ENCODE peak calls at places on chromosome X, in ten cellular contexts. D is BE2C; C is RWPE2; Q is upper lobe of left lung; U is H9; S is body of pancreas; W is upper lobe of right lung; N is ovary; J is CD4-positive, CD25-positive, alpha-beta regulatory T cell; A is uterus. X is an unnamed sample.

GRCh38 chrX:40310016-40310415 is 212.3 kb upstream of the BCOR start:
- DNase-seq in U (no peak), D (no peak), N (peak; percentile 26), C (no peak), S (no peak), A (no peak), Q (no peak), J (no peak), W (no peak), X (peak; percentile 30)

GRCh38 chrX:13533726-13534125 is 35.7 kb upstream of the EGFL6 start:
- DNase-seq in D (no peak), N (no peak), S (no peak), W (no peak), Q (no peak), U (no peak), J (no peak), A (no peak), C (no peak), X (no peak)

GRCh38 chrX:77447339-77448149 is at the start of gene FGF16:
- DNase-seq in N (no peak), S (no peak), W (peak; percentile 44), D (no peak), C (no peak), A (no peak), U (peak; percentile 37), J (peak; percentile 19), Q (no peak), X (peak; percentile 45)

GRCh38 chrX:116435597-116435996 is 809 bp upstream of the SLC6A14 start:
- DNase-seq in S (no peak), C (no peak), N (no peak), Q (no peak), A (no peak), J (no peak), U (no peak), D (no peak), W (no peak), X (no peak)

GRCh38 chrX:17032351-17032750 is 85.9 kb downstream of the REPS2 start:
- DNase-seq in A (peak; percentile 31), W (no peak), U (no peak), N (no peak), C (no peak), S (peak; percentile 73), J (no peak), Q (peak; percentile 49), D (no peak), X (no peak)

GRCh38 chrX:76253432-76253831 is 80.6 kb downstream of the PBDC1 start:
- DNase-seq in U (peak; percentile 38), A (peak; percentile 20), W (no peak), N (peak; percentile 18), C (no peak), S (peak; percentile 23), Q (no peak), J (peak; percentile 61), D (peak; percentile 20), X (peak; percentile 24)

GRCh38 chrX:133796282-133796681 is 189.1 kb downstream of the GPC3 start:
- DNase-seq in S (no peak), A (no peak), J (no peak), U (no peak), C (no peak), Q (no peak), N (no peak), W (no peak), D (no peak), X (no peak)

GRCh38 chrX:74420194-74421035 is 878 bp upstream of the SLC16A2 start:
- DNase-seq in A (peak; percentile 83), D (peak; percentile 35), U (peak; percentile 76), C (peak; percentile 68), S (peak; percentile 73), Q (peak; percentile 63), N (peak; percentile 81), W (peak; percentile 79), J (no peak), X (peak; percentile 78)

DNA sequence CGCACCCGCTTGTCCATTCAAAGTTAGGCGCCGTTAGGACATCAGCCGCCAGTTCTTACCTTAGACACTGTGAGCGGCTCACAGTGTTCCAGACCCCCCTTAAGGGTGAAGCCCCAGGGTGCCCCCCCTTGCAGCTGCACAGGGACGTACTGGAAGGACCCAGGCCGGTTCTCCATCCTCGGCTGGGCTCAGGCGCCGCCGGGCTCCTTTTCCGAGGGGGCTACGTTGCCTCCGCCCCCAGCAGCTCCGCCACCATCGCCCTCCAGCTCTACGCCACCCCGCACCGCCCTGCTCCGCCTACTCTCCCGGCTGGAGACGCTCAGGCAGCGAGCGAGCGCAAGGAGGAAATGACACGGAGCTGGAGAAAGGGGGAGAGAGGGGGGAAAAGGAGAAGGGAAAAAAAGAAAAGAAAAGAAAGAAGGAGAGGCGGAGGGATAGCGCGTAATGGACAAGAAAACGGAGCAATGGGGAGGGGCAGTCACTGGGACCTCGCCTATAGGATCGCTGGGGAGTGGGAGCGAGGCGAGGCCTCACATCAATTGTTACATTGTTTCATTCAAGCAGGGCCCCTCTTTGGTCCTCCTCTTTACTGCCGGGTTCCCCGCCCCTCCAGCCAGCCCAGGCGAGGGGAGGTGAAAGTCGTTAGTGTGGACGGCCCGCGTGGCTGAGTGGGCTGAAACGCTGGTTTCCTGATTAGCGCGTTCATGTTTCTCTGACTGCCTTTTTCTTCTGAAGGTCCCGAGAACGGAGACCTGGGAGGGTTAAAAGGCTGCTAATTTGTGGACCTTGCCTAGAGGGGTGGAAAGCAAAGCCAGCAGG is at the start of gene SHROOM4:
- DNase-seq in N (peak; percentile 40), J (no peak), A (peak; percentile 40), Q (peak; percentile 44), D (peak; percentile 14), W (peak; percentile 82), S (no peak), U (peak; percentile 87), C (no peak), X (peak; percentile 30)
- H3K27me3 ChIP-seq in N (no peaks in the 10 kb centered on the region), J (no peaks in the 10 kb centered on the region), A (no peaks in the 10 kb centered on the region), Q (no peaks in the 10 kb centered on the region), D (peaks cover 8% of the 10 kb centered on the region), W (no peaks in the 10 kb centered on the region), S (no peaks in the 10 kb centered on the region), U (no peaks in the 10 kb centered on the region), C (no peaks in the 10 kb centered on the region), X (peaks cover 37% of the 10 kb centered on the region)

GRCh38 chrX:65601530-65602281 is 65.7 kb upstream of the MSN start:
- DNase-seq in S (peak; percentile 76), Q (peak; percentile 93), A (peak; percentile 64), D (no peak), N (peak; percentile 77), W (peak; percentile 86), J (peak; percentile 69), C (no peak), U (no peak), X (no peak)

GRCh38 chrX:65596270-65596669 is 61.7 kb upstream of the LAS1L start:
- DNase-seq in A (no peak), W (no peak), Q (peak; percentile 58), D (no peak), U (no peak), N (no peak), S (no peak), J (peak; percentile 80), C (no peak), X (no peak)

GRCh38 chrX:65598559-65599147 is 64.1 kb upstream of the LAS1L start:
- DNase-seq in W (no peak), N (no peak), D (no peak), C (no peak), Q (no peak), U (no peak), A (no peak), J (peak; percentile 37), S (no peak), X (no peak)

GRCh38 chrX:65600106-65600505 is 65.5 kb upstream of the LAS1L start:
- DNase-seq in A (no peak), W (no peak), D (no peak), U (no peak), N (no peak), J (no peak), Q (no peak), S (no peak), C (no peak), X (no peak)

DNA sequence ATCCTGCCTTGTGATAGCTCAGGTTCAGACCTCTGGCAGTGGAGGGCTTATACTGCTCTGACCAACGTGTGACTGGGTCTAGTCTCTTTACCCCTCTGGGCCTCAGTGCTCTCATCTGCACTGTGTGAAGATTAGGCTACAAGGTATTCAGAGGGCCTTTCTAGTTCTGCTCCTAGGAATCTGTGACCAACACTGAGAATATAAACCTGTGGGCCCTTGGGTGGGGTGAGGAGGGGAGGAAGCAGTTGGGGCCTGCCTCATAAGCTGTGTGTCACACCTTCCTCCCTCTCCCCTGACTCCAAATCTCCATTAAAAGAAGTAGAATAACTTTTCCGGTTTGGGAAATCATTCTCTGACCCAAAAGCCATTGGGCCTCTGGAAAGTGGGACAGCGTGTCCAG is 66.3 kb upstream of the MSN start:
- DNase-seq in D (no peak), Q (no peak), U (no peak), C (no peak), J (peak; percentile 31), A (no peak), W (no peak), S (no peak), N (no peak), X (no peak)
- H3K27me3 ChIP-seq in D (no peaks in the 10 kb centered on the region), Q (no peaks in the 10 kb centered on the region), U (no peaks in the 10 kb centered on the region), C (no peaks in the 10 kb centered on the region), J (no peaks in the 10 kb centered on the region), A (no peaks in the 10 kb centered on the region), W (no peaks in the 10 kb centered on the region), S (no peaks in the 10 kb centered on the region), N (no peaks in the 10 kb centered on the region), X (no peaks in the 10 kb centered on the region)

DNA sequence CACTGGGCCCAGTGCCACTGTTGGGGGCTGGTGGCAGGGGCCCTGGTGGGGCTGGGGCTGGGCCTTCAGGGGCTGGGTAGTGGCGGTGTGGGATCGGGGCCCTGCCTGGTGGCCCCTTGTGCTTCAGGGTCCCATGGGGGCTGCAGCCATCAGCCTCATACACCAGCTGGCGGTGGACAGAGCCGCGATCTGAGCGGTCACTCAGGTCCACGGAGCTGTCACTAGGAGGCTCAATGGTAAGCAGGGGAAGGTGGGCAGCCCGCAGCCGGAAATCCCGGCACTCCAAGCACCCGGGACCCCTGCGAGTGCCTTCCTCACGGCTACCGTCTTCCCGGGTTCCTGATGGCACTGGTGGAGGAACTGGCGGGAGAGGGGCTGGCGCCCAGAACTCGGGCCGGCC is 25.5 kb upstream of the KDM5C start:
- DNase-seq in C (no peak), A (no peak), W (no peak), N (no peak), D (no peak), S (no peak), U (no peak), J (no peak), Q (no peak), X (no peak)
- H3K27me3 ChIP-seq in C (no peaks in the 10 kb centered on the region), A (no peaks in the 10 kb centered on the region), W (no peaks in the 10 kb centered on the region), N (no peaks in the 10 kb centered on the region), D (no peaks in the 10 kb centered on the region), S (no peaks in the 10 kb centered on the region), U (no peaks in the 10 kb centered on the region), J (no peaks in the 10 kb centered on the region), Q (no peaks in the 10 kb centered on the region), X (no peaks in the 10 kb centered on the region)

GRCh38 chrX:151181088-151181487 is 4.7 kb downstream of the GPR50 start:
- DNase-seq in C (no peak), S (no peak), W (no peak), D (no peak), A (no peak), J (no peak), N (no peak), Q (no peak), U (no peak), X (no peak)

GRCh38 chrX:151184705-151185104 is 8.3 kb downstream of the GPR50 start:
- DNase-seq in Q (no peak), D (no peak), U (no peak), W (no peak), C (no peak), S (no peak), A (no peak), J (no peak), N (no peak), X (no peak)

GRCh38 chrX:151180400-151180799 is 4.0 kb downstream of the GPR50 start:
- DNase-seq in S (no peak), J (no peak), W (no peak), D (no peak), A (no peak), U (no peak), N (no peak), C (no peak), Q (no peak), X (no peak)

GRCh38 chrX:151183233-151183632 is 6.8 kb downstream of the GPR50 start:
- DNase-seq in U (no peak), W (no peak), N (no peak), D (no peak), C (no peak), J (no peak), Q (no peak), S (no peak), A (no peak), X (no peak)

DNA sequence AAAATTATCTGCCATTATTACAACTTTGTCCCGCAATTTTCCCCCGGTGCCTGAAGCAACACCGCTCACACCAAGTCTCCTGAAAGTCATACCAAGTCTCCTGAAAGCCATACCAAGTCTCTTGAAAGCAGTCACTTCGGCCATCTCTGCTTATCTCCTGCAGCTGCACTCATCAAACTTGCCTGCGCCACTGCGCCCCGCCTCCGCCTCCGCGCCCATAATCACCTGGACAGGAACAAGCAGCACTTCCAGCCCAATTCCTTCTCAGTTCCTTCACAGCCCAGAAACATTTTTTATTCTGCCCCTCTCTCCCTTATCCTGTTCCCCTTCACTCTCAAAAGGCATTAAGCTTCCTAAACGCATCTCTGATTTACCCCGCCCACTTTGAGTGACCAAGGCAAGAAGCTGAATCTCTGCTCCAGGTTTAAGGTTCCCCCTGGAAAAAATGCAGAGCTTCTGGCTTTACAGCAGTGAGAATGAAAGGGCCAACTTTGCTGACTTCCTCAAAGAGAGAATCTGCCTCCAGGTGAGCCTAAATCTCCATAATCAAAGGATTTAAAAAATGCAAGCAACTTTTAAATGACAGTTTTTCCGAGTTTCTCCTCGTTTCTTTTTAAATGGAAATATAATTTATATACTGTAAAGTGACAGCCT is 7.7 kb downstream of the GPR50 start:
- DNase-seq in Q (no peak), A (no peak), U (peak; percentile 45), W (no peak), D (no peak), N (no peak), C (no peak), J (no peak), S (no peak), X (no peak)
- H3K27me3 ChIP-seq in Q (no peaks in the 10 kb centered on the region), A (no peaks in the 10 kb centered on the region), U (no peaks in the 10 kb centered on the region), W (peaks cover 10% of the 10 kb centered on the region), D (no peaks in the 10 kb centered on the region), N (no peaks in the 10 kb centered on the region), C (peaks cover 16% of the 10 kb centered on the region), J (peaks cover 6% of the 10 kb centered on the region), S (no peaks in the 10 kb centered on the region), X (peaks cover 24% of the 10 kb centered on the region)